ENCODE peak calls at places on chromosome 21, in nine cellular contexts. V is lung; G is nephron progenitor cell; D is cardiac septum; K is iPS-NIHi11; B is activated CD4-positive, alpha-beta T cell treated with anti-CD3 and anti-CD28 coated beads for 24 hours; T is activated T-cell treated with anti-CD3 and anti-CD28 coated beads for 1 hour; C is midbrain; M is BE2C. W is an unnamed sample.

GRCh38 chr21:31184462-31184861 is 146.2 kb upstream of the KRTAP19-8 start:
- DNase-seq in V (no peak), G (no peak), D (no peak), K (no peak), B (peak; percentile 57), T (peak; percentile 55), C (no peak), M (no peak), W (no peak)

GRCh38 chr21:38879912-38880577 is 74.3 kb downstream of the ETS2 start:
- DNase-seq in V (no peak), G (no peak), D (no peak), K (no peak), B (no peak), T (no peak), C (no peak), M (no peak), W (no peak)

GRCh38 chr21:44533121-44533890 is 6.7 kb downstream of the KRTAP10-1 start:
- DNase-seq in V (no peak), G (no peak), D (peak; percentile 62), K (no peak), B (no peak), T (no peak), C (no peak), M (peak; percentile 5), W (no peak)

GRCh38 chr21:36606983-36607325 is 92.0 kb upstream of the SIM2 start:
- DNase-seq in V (no peak), G (no peak), D (no peak), K (no peak), B (no peak), T (no peak), C (no peak), M (no peak), W (no peak)

GRCh38 chr21:46151989-46152938 is 3.1 kb downstream of the FTCD start:
- DNase-seq in V (no peak), G (no peak), D (peak; percentile 41), K (no peak), B (no peak), T (no peak), C (no peak), M (no peak), W (no peak)

GRCh38 chr21:44405948-44406872 is 49.1 kb upstream of the LRRC3 start:
- DNase-seq in V (no peak), G (no peak), D (peak; percentile 38), K (no peak), B (no peak), T (no peak), C (no peak), M (no peak), W (no peak)

GRCh38 chr21:46422636-46423241 is 36.0 kb upstream of the DIP2A start:
- DNase-seq in V (no peak), G (no peak), D (no peak), K (no peak), B (no peak), T (no peak), C (no peak), M (no peak), W (no peak)

GRCh38 chr21:28083350-28083749 is 909.3 kb downstream of the LTN1 start:
- DNase-seq in V (no peak), G (no peak), D (no peak), K (no peak), B (no peak), T (no peak), C (no peak), M (no peak), W (no peak)

GRCh38 chr21:43917515-43918384 is 52.7 kb downstream of the AGPAT3 start:
- DNase-seq in V (no peak), G (no peak), D (peak; percentile 19), K (no peak), B (no peak), T (no peak), C (no peak), M (no peak), W (peak; percentile 72)

GRCh38 chr21:14064296-14064645 is 146.5 kb downstream of the LIPI start:
- DNase-seq in V (no peak), G (no peak), D (no peak), K (no peak), B (no peak), T (no peak), C (no peak), M (no peak), W (no peak)

GRCh38 chr21:35252831-35253230 is 203.7 kb upstream of the RUNX1 start:
- DNase-seq in V (no peak), G (no peak), D (no peak), K (no peak), B (peak; percentile 28), T (no peak), C (no peak), M (no peak), W (peak; percentile 4)

GRCh38 chr21:37829043-37829442 is 87.2 kb downstream of the KCNJ6 start:
- DNase-seq in V (no peak), G (peak; percentile 21), D (no peak), K (no peak), B (no peak), T (no peak), C (no peak), M (no peak), W (no peak)

GRCh38 chr21:33655591-33656221 is 13.4 kb downstream of the ITSN1 start:
- DNase-seq in V (peak; percentile 49), G (no peak), D (no peak), K (peak; percentile 50), B (no peak), T (no peak), C (no peak), M (no peak), W (no peak)

GRCh38 chr21:38486221-38486620 is 12.1 kb downstream of the ERG start:
- DNase-seq in V (no peak), G (no peak), D (no peak), K (no peak), B (no peak), T (no peak), C (no peak), M (no peak), W (no peak)

GRCh38 chr21:45989355-45990048 is 7.9 kb downstream of the COL6A1 start:
- DNase-seq in V (no peak), G (peak; percentile 2), D (no peak), K (no peak), B (no peak), T (no peak), C (no peak), M (peak; percentile 29), W (no peak)

GRCh38 chr21:34743285-34743684 is 74.5 kb downstream of the CLIC6 start:
- DNase-seq in V (no peak), G (no peak), D (no peak), K (no peak), B (no peak), T (no peak), C (no peak), M (no peak), W (no peak)

GRCh38 chr21:43269461-43269860 is 100.7 kb downstream of the CRYAA start:
- DNase-seq in V (no peak), G (no peak), D (no peak), K (peak; percentile 84), B (peak; percentile 12), T (peak; percentile 33), C (no peak), M (peak; percentile 37), W (peak; percentile 52)

GRCh38 chr21:16954787-16955186 is 558.1 kb upstream of the CXADR start:
- DNase-seq in V (no peak), G (no peak), D (no peak), K (no peak), B (no peak), T (no peak), C (no peak), M (no peak), W (no peak)

GRCh38 chr21:29627905-29628304 is 311.9 kb downstream of the GRIK1 start:
- DNase-seq in V (no peak), G (no peak), D (no peak), K (no peak), B (no peak), T (no peak), C (no peak), M (no peak), W (no peak)

GRCh38 chr21:43871487-43871886 is 6.5 kb downstream of the AGPAT3 start:
- DNase-seq in V (no peak), G (no peak), D (no peak), K (no peak), B (no peak), T (no peak), C (no peak), M (no peak), W (no peak)

GRCh38 chr21:45857761-45858160 is 123.8 kb upstream of the COL6A1 start:
- DNase-seq in V (no peak), G (no peak), D (peak; percentile 72), K (no peak), B (no peak), T (no peak), C (no peak), M (no peak), W (no peak)

GRCh38 chr21:31343680-31344480 is at the start of gene TIAM1:
- DNase-seq in V (peak; percentile 42), G (peak; percentile 51), D (no peak), K (peak; percentile 80), B (no peak), T (no peak), C (peak; percentile 38), M (no peak), W (no peak)

GRCh38 chr21:44379991-44380865 is 26.8 kb downstream of the TRPM2 start:
- DNase-seq in V (no peak), G (no peak), D (no peak), K (no peak), B (no peak), T (no peak), C (no peak), M (no peak), W (no peak)

GRCh38 chr21:26846036-26846931 is 1.1 kb upstream of the ADAMTS1 start:
- DNase-seq in V (peak; percentile 71), G (peak; percentile 75), D (peak; percentile 92), K (peak; percentile 55), B (no peak), T (no peak), C (peak; percentile 71), M (peak; percentile 76), W (no peak)

GRCh38 chr21:29656504-29657227 is 283.1 kb downstream of the GRIK1 start:
- DNase-seq in V (no peak), G (no peak), D (no peak), K (no peak), B (no peak), T (no peak), C (no peak), M (no peak), W (peak; percentile 14)

GRCh38 chr21:17435565-17436543 is 77.0 kb upstream of the CXADR start:
- DNase-seq in V (no peak), G (no peak), D (no peak), K (no peak), B (no peak), T (no peak), C (no peak), M (no peak), W (no peak)

GRCh38 chr21:28688381-28688780 is 304.3 kb downstream of the LTN1 start:
- DNase-seq in V (no peak), G (no peak), D (no peak), K (no peak), B (no peak), T (no peak), C (no peak), M (no peak), W (no peak)

GRCh38 chr21:45393833-45394638 is 10.9 kb upstream of the COL18A1 start:
- DNase-seq in V (no peak), G (no peak), D (peak; percentile 69), K (no peak), B (no peak), T (no peak), C (no peak), M (peak; percentile 4), W (no peak)

W was measured in GM12865.